ENCODE peak calls at places on chromosomes 12 and 14, in six cellular contexts. G is neuronal stem cell, B is IMR-90, Q is mesenchymal stem cell, F is H9, X is H1. P is an unnamed sample.

GRCh38 chr12:55965941-55966407 is at the start of gene PMEL:
- DNase-seq in G (peak; percentile 65), B (no peak), Q (peak; percentile 45), F (peak; percentile 66), X (peak; percentile 64), P (no peak)

GRCh38 chr14:96581902-96582640 is 79.9 kb downstream of the PAPOLA start:
- DNase-seq in G (no peak), B (no peak), Q (no peak), F (no peak), X (no peak), P (no peak)

GRCh38 chr14:61451491-61451890 is 130.1 kb downstream of the PRKCH start:
- DNase-seq in G (no peak), B (no peak), Q (no peak), F (no peak), X (no peak), P (no peak)

GRCh38 chr12:91637789-91638624 is 455.4 kb upstream of the DCN start:
- DNase-seq in G (no peak), B (no peak), Q (no peak), F (no peak), X (no peak), P (no peak)

GRCh38 chr12:46445551-46446235 is 73.1 kb upstream of the SLC38A2 start:
- DNase-seq in G (no peak), B (no peak), Q (no peak), F (no peak), X (no peak), P (no peak)

GRCh38 chr12:30823140-30823669 is 68.5 kb upstream of the CAPRIN2 start:
- DNase-seq in G (peak; percentile 27), B (no peak), Q (peak; percentile 62), F (no peak), X (no peak), P (no peak)

GRCh38 chr12:63841611-63842010 is 2.9 kb upstream of the SRGAP1 start:
- DNase-seq in G (no peak), B (peak; percentile 56), Q (no peak), F (no peak), X (no peak), P (no peak)

GRCh38 chr12:110537605-110538409 is 35.7 kb downstream of the RAD9B start:
- DNase-seq in G (no peak), B (no peak), Q (no peak), F (no peak), X (no peak), P (no peak)

GRCh38 chr12:6500466-6500865 is 6.6 kb downstream of the NCAPD2 start:
- DNase-seq in G (no peak), B (no peak), Q (no peak), F (no peak), X (no peak), P (no peak)
- H3K14ac ChIP-seq in G (no peak overlapping the region), B (no peak overlapping the region), Q (no peak overlapping the region), F (no peak overlapping the region), X (no peak overlapping the region), P (no peak overlapping the region)

DNA sequence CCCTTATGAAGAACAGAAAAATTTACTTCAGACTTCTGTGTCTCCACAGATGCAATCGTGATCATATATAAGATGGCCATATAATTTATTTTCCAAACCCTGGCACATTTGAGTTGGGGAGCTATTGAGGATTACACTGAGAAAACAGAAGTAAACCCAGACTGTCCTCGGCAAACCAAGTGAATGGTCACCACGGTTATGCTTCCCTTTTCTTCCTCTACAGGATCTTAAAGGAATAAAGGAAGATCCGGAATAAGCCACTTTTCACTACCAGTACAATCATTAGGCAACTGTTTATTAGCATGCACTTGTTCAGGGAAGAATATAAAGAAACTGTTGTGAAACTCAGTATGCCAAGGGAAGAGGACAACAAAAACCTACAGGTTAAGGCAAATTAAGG is 27.6 kb downstream of the SBNO1 start:
- DNase-seq in G (no peak), B (no peak), Q (no peak), F (no peak), X (no peak), P (no peak)
- H4K8ac ChIP-seq in G (no peak overlapping the region), B (no peak overlapping the region), Q (no peak overlapping the region), F (no peak overlapping the region), X (no peak overlapping the region), P (no peak overlapping the region)

DNA sequence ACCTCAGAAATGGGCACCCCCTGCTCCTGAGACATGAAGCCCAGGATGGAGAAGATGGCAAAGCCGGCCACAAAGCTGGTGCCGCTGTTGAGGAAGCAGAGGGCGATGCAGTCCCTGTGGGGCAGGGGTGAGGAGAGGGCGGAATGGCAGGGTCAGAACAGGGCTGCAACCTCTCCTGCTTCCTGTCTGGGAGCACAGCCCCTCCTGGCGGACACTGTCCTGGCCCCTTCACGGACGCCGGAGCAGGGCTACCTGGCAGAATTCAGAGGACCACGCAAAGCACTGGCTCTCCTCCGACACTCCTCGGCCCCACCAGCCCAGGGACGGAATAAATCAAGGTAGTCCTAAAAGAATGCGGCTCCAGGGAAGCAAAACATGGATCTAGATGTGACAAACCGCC is 12.4 kb upstream of the SLC6A12 start:
- DNase-seq in G (no peak), B (no peak), Q (no peak), F (peak; percentile 78), X (no peak), P (no peak)
- H3K27me3 ChIP-seq in G (peaks cover 79% of the 10 kb centered on the region), B (peaks cover 81% of the 10 kb centered on the region), Q (peaks cover 93% of the 10 kb centered on the region), F (no peaks in the 10 kb centered on the region), X (no peaks in the 10 kb centered on the region), P (no peaks in the 10 kb centered on the region)

GRCh38 chr12:128276542-128276941 is 9.6 kb downstream of the TMEM132C start:
- DNase-seq in G (no peak), B (no peak), Q (no peak), F (no peak), X (no peak), P (no peak)
- H3K14ac ChIP-seq in G (no peak overlapping the region), B (no peak overlapping the region), Q (no peak overlapping the region), F (no peak overlapping the region), X (no peak overlapping the region), P (no peak overlapping the region)

GRCh38 chr14:74349757-74350156 is 1.5 kb downstream of the VRTN start:
- DNase-seq in G (no peak), B (no peak), Q (no peak), F (no peak), X (no peak), P (no peak)
- H4K8ac ChIP-seq in G (no peak overlapping the region), B (no peak overlapping the region), Q (no peak overlapping the region), F (no peak overlapping the region), X (peak overlapping the region; percentile 96), P (no peak overlapping the region)

DNA sequence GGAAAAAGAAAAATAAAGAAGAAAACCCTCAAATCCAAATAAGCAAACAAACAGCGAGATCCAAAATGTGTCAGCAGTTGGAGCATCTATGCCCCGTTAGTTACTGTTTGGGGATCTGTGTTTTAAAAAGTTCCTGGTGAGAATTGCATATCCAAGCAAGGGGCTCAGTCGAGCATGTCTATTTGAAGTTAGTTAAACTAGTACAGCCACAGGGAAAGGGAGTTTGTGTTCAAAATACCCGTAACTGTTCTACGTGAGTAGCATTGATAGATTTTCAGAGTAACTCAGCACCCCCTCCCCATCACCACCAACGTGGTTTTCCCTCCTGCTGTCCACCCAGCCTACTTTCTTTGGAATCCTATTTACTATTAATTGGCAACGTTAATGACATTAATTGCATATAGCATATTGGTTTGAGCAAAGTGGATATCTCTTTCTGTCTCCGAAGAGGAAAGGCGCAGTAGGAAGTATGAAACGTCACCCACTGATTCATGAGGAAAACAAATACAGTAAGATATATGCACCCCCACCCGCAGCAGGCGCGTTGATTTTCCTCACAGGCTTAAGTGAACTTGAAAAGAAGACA is 1.5 kb downstream of the NPAS3 start:
- DNase-seq in G (no peak), B (no peak), Q (peak; percentile 52), F (no peak), X (no peak), P (no peak)
- H3K27me3 ChIP-seq in G (no peaks in the 10 kb centered on the region), B (peaks cover 35% of the 10 kb centered on the region), Q (peaks cover 19% of the 10 kb centered on the region), F (peaks cover 18% of the 10 kb centered on the region), X (peaks cover 35% of the 10 kb centered on the region), P (peaks cover 23% of the 10 kb centered on the region)